ENCODE peak calls at places on chromosomes 11 and 22, in five cellular contexts. C is sigmoid colon, N is transverse colon, E is breast epithelium, B is K562. H is an unnamed sample.

GRCh38 chr11:73087730-73088129 is 54.4 kb downstream of the FCHSD2 start:
- DNase-seq in B (no peak), E (no peak), C (no peak), N (no peak), H (no peak)

GRCh38 chr11:12829536-12830314 is 155.5 kb downstream of the TEAD1 start:
- DNase-seq in B (no peak), E (no peak), C (no peak), N (no peak), H (no peak)

GRCh38 chr11:62217191-62217748 is 8.8 kb downstream of the SCGB2A1 start:
- DNase-seq in E (no peak), C (no peak), B (no peak), N (no peak), H (no peak)

GRCh38 chr11:124863137-124863825 is 2.0 kb upstream of the ROBO3 start:
- DNase-seq in C (peak; percentile 70), E (no peak), B (no peak), N (no peak), H (no peak)

GRCh38 chr22:49312601-49313000 is 515.1 kb downstream of the BRD1 start:
- DNase-seq in N (no peak), C (no peak), B (no peak), E (no peak), H (no peak)

GRCh38 chr11:104700609-104701008 is 197.7 kb downstream of the CASP12 start:
- DNase-seq in B (no peak), E (no peak), C (no peak), N (no peak), H (no peak)

GRCh38 chr22:47194476-47195155 is 432.2 kb downstream of the TBC1D22A start:
- DNase-seq in N (no peak), E (no peak), C (peak; percentile 29), B (no peak), H (no peak)

GRCh38 chr11:119405986-119406385 is 17.0 kb downstream of the THY1 start:
- DNase-seq in C (no peak), B (no peak), N (no peak), E (no peak), H (no peak)

GRCh38 chr11:65150513-65151271 is 16.4 kb upstream of the SYVN1 start:
- DNase-seq in E (peak; percentile 97), B (peak; percentile 68), C (peak; percentile 90), N (peak; percentile 89), H (peak; percentile 90)

GRCh38 chr11:72048718-72049460 is 31.5 kb downstream of the NUMA1 start:
- DNase-seq in E (no peak), B (no peak), C (no peak), N (no peak), H (no peak)

GRCh38 chr11:111797145-111797581 is 31.0 kb upstream of the PPP2R1B start:
- DNase-seq in E (no peak), N (peak; percentile 12), B (peak; percentile 18), C (no peak), H (no peak)

GRCh38 chr11:89625171-89625570 is 84.9 kb upstream of the TRIM77 start:
- DNase-seq in C (no peak), E (no peak), N (no peak), B (no peak), H (no peak)

GRCh38 chr11:15988693-15989231 is 367.6 kb downstream of the SOX6 start:
- DNase-seq in N (no peak), B (no peak), E (no peak), C (no peak), H (no peak)

GRCh38 chr11:13338437-13339069 is 61.0 kb downstream of the BMAL1 start:
- DNase-seq in E (no peak), N (no peak), C (no peak), B (peak; percentile 13), H (no peak)

GRCh38 chr11:67055812-67056211 is 835 bp upstream of the RHOD start:
- DNase-seq in E (peak; percentile 37), B (peak; percentile 58), C (no peak), N (no peak), H (no peak)

GRCh38 chr22:37030560-37031281 is 11.2 kb downstream of the MPST start:
- DNase-seq in B (no peak), N (no peak), C (no peak), E (no peak), H (no peak)

GRCh38 chr11:17500673-17501072 is 24.0 kb upstream of the ABCC8 start:
- DNase-seq in E (no peak), B (no peak), N (no peak), C (no peak), H (no peak)

GRCh38 chr11:34860518-34860917 is 55.7 kb downstream of the APIP start:
- DNase-seq in C (no peak), N (no peak), B (no peak), E (no peak), H (no peak)

GRCh38 chr11:34859496-34859895 is 56.7 kb downstream of the APIP start:
- DNase-seq in E (no peak), B (no peak), C (no peak), N (no peak), H (no peak)

GRCh38 chr11:34857463-34857862 is 58.7 kb downstream of the APIP start:
- DNase-seq in N (no peak), C (no peak), B (no peak), E (no peak), H (no peak)

GRCh38 chr11:34863048-34863447 is 53.1 kb downstream of the APIP start:
- DNase-seq in N (no peak), E (no peak), C (no peak), B (no peak), H (no peak)

GRCh38 chr11:34860034-34860433 is 56.1 kb downstream of the APIP start:
- DNase-seq in B (no peak), N (no peak), E (no peak), C (no peak), H (no peak)
- H3K27ac ChIP-seq in B (no peak overlapping the region), N (no peak overlapping the region), E (peak overlapping the region; percentile 27), C (no peak overlapping the region), H (no peak overlapping the region)

GRCh38 chr11:94774345-94774744 is 6.2 kb downstream of the AMOTL1 start:
- DNase-seq in E (no peak), B (no peak), C (no peak), N (no peak), H (no peak)

GRCh38 chr11:94775576-94776327 is 7.6 kb downstream of the AMOTL1 start:
- DNase-seq in C (no peak), E (no peak), B (no peak), N (no peak), H (no peak)

GRCh38 chr11:94773842-94774241 is 5.7 kb downstream of the AMOTL1 start:
- DNase-seq in N (no peak), C (no peak), E (no peak), B (no peak), H (no peak)

GRCh38 chr11:94780432-94780831 is 12.3 kb downstream of the AMOTL1 start:
- DNase-seq in N (no peak), C (no peak), B (no peak), E (no peak), H (no peak)

GRCh38 chr11:94776351-94777321 is 8.5 kb downstream of the AMOTL1 start:
- DNase-seq in E (no peak), C (peak; percentile 71), B (no peak), N (no peak), H (no peak)
- TF ChIP-seq POLR2AphosphoS5 in E (no peak), C (no peak), B (no peak), N (no peak), H (no peak)

GRCh38 chr22:46074771-46075551 is 75.4 kb upstream of the PPARA start:
- DNase-seq in C (peak; percentile 68), E (no peak), B (no peak), N (peak; percentile 35), H (no peak)
- H3K27ac ChIP-seq in C (peak overlapping the region; percentile 97), E (peak overlapping the region; percentile 99), B (no peak overlapping the region), N (peak overlapping the region; percentile 99), H (peak overlapping the region; percentile 100)

GRCh38 chr22:32177221-32177765 is 18.2 kb upstream of the C22orf42 start:
- DNase-seq in B (no peak), C (no peak), N (no peak), E (no peak), H (no peak)
- TF ChIP-seq POLR2AphosphoS5 in B (no peak), C (no peak), N (no peak), E (no peak), H (no peak)

GRCh38 chr11:8801121-8801520 is 109.9 kb upstream of the AKIP1 start:
- DNase-seq in C (no peak), E (no peak), B (no peak), N (no peak), H (no peak)
- H3K27ac ChIP-seq in C (peak overlapping the region; percentile 58), E (no peak overlapping the region), B (no peak overlapping the region), N (peak overlapping the region; percentile 41), H (no peak overlapping the region)

DNA sequence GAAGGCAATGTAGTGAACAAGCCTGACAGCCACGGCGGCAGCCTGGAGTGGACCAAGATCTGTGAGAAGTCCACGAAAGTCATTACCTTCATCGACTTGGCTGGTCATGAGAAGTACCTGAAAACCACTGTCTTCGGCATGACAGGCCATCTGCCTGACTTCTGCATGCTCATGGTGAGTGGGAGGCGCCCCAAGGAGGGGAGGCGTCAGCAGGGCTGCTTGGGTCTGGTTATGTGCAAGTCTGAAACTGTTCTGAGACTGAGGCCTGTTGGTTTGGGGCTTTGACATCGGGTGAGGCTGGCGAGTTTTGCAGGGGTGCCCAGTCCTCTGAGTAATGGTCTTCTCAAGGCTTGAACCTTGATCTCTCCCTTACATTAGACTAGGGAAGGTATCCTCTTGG is 11.1 kb downstream of the GTPBP1 start:
- DNase-seq in N (no peak), B (no peak), C (no peak), E (no peak), H (no peak)
- TF ChIP-seq POLR2AphosphoS5 in N (no peak), B (no peak), C (no peak), E (no peak), H (no peak)